ENCODE peak calls at places on chromosomes 7 and 10, in eight cellular contexts. W is upper lobe of left lung, K is SK-N-SH, O is breast epithelium, Q is sigmoid colon, Y is HCT116, Z is GM23338, S is K562. J is an unnamed sample. For H3K4me1, the result is how much of the 10 kb centered on the place peaks cover.

GRCh38 chr10:63273575-63273974 is 140.4 kb downstream of the NRBF2 start:
- DNase-seq in W (no peak), K (no peak), O (no peak), Q (no peak), Y (no peak), Z (no peak), S (no peak), J (no peak)

GRCh38 chr10:132566892-132567291 is 29.3 kb downstream of the INPP5A start:
- DNase-seq in W (no peak), K (no peak), O (no peak), Q (peak), Y (no peak), Z (no peak), S (no peak), J (no peak)

GRCh38 chr7:107613948-107614347 is 33.9 kb downstream of the BCAP29 start:
- DNase-seq in W (no peak), K (no peak), O (no peak), Q (no peak), Y (no peak), Z (no peak), S (no peak), J (no peak)

GRCh38 chr10:131093795-131094366 is 217.6 kb downstream of the TCERG1L start:
- DNase-seq in W (no peak), K (no peak), O (no peak), Q (no peak), Y (no peak), Z (no peak), S (no peak), J (no peak)

GRCh38 chr10:100886946-100887345 is 25.8 kb upstream of the SLF2 start:
- DNase-seq in W (no peak), K (no peak), O (no peak), Q (peak), Y (no peak), Z (no peak), S (no peak), J (no peak)

GRCh38 chr10:71333154-71333887 is 14.3 kb downstream of the SLC29A3 start:
- DNase-seq in W (no peak), K (no peak), O (peak), Q (no peak), Y (no peak), Z (no peak), S (no peak), J (no peak)

GRCh38 chr7:158030071-158030470 is 557.6 kb downstream of the PTPRN2 start:
- DNase-seq in W (no peak), K (no peak), O (no peak), Q (peak), Y (no peak), Z (no peak), S (no peak), J (no peak)

GRCh38 chr10:76675951-76676587 is 961.5 kb downstream of the KCNMA1 start:
- DNase-seq in W (no peak), K (no peak), O (peak), Q (peak), Y (no peak), Z (no peak), S (no peak), J (peak)

GRCh38 chr10:77062381-77062780 is 575.2 kb downstream of the KCNMA1 start:
- DNase-seq in W (no peak), K (no peak), O (no peak), Q (no peak), Y (no peak), Z (no peak), S (no peak), J (no peak)

GRCh38 chr10:122557516-122557915 is 3.0 kb upstream of the DMBT1 start:
- DNase-seq in W (no peak), K (no peak), O (no peak), Q (no peak), Y (peak), Z (peak), S (peak), J (no peak)

GRCh38 chr10:93190377-93190776 is 116.7 kb downstream of the CYP26A1 start:
- DNase-seq in W (no peak), K (no peak), O (no peak), Q (no peak), Y (no peak), Z (no peak), S (no peak), J (no peak)

GRCh38 chr10:131245475-131246059 is 66.0 kb downstream of the TCERG1L start:
- DNase-seq in W (peak), K (no peak), O (no peak), Q (no peak), Y (no peak), Z (no peak), S (no peak), J (no peak)

GRCh38 chr10:60130130-60130579 is 223.8 kb upstream of the CCDC6 start:
- DNase-seq in W (no peak), K (peak), O (no peak), Q (no peak), Y (no peak), Z (peak), S (peak), J (no peak)

GRCh38 chr10:5500910-5501309 is 1.5 kb upstream of the CALML5 start:
- DNase-seq in W (no peak), K (no peak), O (no peak), Q (peak), Y (no peak), Z (no peak), S (no peak), J (no peak)

GRCh38 chr7:41010967-41011366 is 691.9 kb downstream of the INHBA start:
- DNase-seq in W (no peak), K (no peak), O (no peak), Q (peak), Y (no peak), Z (no peak), S (no peak), J (no peak)

GRCh38 chr10:49272251-49273081 is 26.5 kb upstream of the C10orf71 start:
- DNase-seq in W (peak), K (no peak), O (no peak), Q (no peak), Y (no peak), Z (no peak), S (no peak), J (peak)

GRCh38 chr7:155998328-155998691 is 186.0 kb upstream of the SHH start:
- DNase-seq in W (peak), K (no peak), O (no peak), Q (no peak), Y (no peak), Z (no peak), S (no peak), J (peak)

GRCh38 chr7:128738570-128739047 is 550 bp upstream of the CALU start:
- DNase-seq in W (no peak), K (peak), O (no peak), Q (no peak), Y (no peak), Z (no peak), S (no peak), J (peak)

GRCh38 chr10:7492660-7493046 is 81.8 kb upstream of the SFMBT2 start:
- DNase-seq in W (no peak), K (no peak), O (no peak), Q (no peak), Y (no peak), Z (no peak), S (no peak), J (no peak)

GRCh38 chr10:29946614-29946952 is 112.8 kb downstream of the JCAD start:
- DNase-seq in W (no peak), K (no peak), O (no peak), Q (no peak), Y (no peak), Z (no peak), S (no peak), J (no peak)

GRCh38 chr10:93999401-93999851 is 5.7 kb downstream of the PLCE1 start:
- DNase-seq in W (peak), K (peak), O (peak), Q (peak), Y (no peak), Z (peak), S (no peak), J (no peak)

GRCh38 chr7:1290262-1291039 is 57.8 kb downstream of the UNCX start:
- DNase-seq in W (peak), K (no peak), O (no peak), Q (no peak), Y (no peak), Z (peak), S (no peak), J (no peak)

GRCh38 chr10:21696302-21696701 is 162.3 kb downstream of the MLLT10 start:
- DNase-seq in W (no peak), K (no peak), O (no peak), Q (no peak), Y (no peak), Z (no peak), S (no peak), J (no peak)

GRCh38 chr10:108360187-108360586 is 1195.7 kb upstream of the SORCS1 start:
- DNase-seq in W (no peak), K (no peak), O (no peak), Q (no peak), Y (no peak), Z (no peak), S (no peak), J (no peak)

GRCh38 chr7:158924956-158925355 is 68.6 kb downstream of the DYNC2I1 start:
- DNase-seq in W (no peak), K (no peak), O (no peak), Q (no peak), Y (no peak), Z (no peak), S (no peak), J (no peak)

GRCh38 chr10:46273506-46274477 is 13.0 kb upstream of the ANTXRL start:
- DNase-seq in W (no peak), K (no peak), O (peak), Q (no peak), Y (no peak), Z (peak), S (no peak), J (peak)

GRCh38 chr7:71683382-71683781 is 551.4 kb downstream of the GALNT17 start:
- DNase-seq in W (no peak), K (no peak), O (no peak), Q (no peak), Y (no peak), Z (no peak), S (no peak), J (no peak)

GRCh38 chr10:96638120-96638519 is 51.3 kb upstream of the TM9SF3 start:
- DNase-seq in W (no peak), K (no peak), O (no peak), Q (no peak), Y (no peak), Z (no peak), S (no peak), J (no peak)

GRCh38 chr10:18501198-18501597 is 150.2 kb downstream of the NSUN6 start:
- DNase-seq in W (no peak), K (no peak), O (no peak), Q (no peak), Y (no peak), Z (no peak), S (no peak), J (no peak)

GRCh38 chr10:19801369-19801768 is 14.9 kb upstream of the PLXDC2 start:
- DNase-seq in W (no peak), K (no peak), O (no peak), Q (no peak), Y (no peak), Z (no peak), S (no peak), J (no peak)

GRCh38 chr7:44056681-44057080 is 8.7 kb downstream of the PGAM2 start:
- DNase-seq in W (no peak), K (no peak), O (no peak), Q (peak), Y (no peak), Z (no peak), S (no peak), J (no peak)

GRCh38 chr10:30247704-30248103 is 101.4 kb downstream of the MTPAP start:
- DNase-seq in W (no peak), K (no peak), O (no peak), Q (no peak), Y (no peak), Z (no peak), S (no peak), J (no peak)

GRCh38 chr7:56479136-56479535 is 362.9 kb upstream of the NUPR2 start:
- DNase-seq in W (no peak), K (no peak), O (no peak), Q (no peak), Y (no peak), Z (no peak), S (no peak), J (no peak)

GRCh38 chr7:130883928-130884327 is 149.9 kb upstream of the KLF14 start:
- DNase-seq in W (no peak), K (no peak), O (no peak), Q (no peak), Y (no peak), Z (no peak), S (no peak), J (no peak)
- H3K4me1 ChIP-seq in W (under half), K (under half), O (under half), Q (under half), Y (half or more), Z (under half), S (under half), J (half or more)

DNA sequence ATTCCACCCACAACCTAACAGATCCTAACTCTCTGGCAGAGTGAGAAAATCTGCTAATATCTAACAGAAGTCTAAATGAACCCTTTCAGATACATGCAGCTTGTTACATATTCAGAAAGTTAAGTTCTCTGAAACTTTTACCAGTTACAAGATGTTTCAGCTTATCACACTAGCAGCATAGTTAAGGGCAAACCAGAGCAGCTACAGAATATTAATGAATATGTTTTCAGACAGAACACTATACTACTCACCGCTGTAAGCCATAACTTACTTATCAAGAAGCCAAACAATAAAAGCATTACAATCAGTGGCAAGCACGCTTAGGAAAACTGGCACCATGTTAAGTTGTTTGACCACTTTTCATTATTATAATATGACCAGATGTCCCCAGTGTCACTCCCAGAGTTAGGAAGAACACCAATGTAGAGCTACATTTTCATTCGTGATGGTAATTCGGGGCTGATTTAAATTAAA is 2.7 kb downstream of the ITGB1 start:
- DNase-seq in W (no peak), K (no peak), O (no peak), Q (no peak), Y (no peak), Z (no peak), S (no peak), J (no peak)
- TF ChIP-seq POLR2AphosphoS5 in W (no peak), K (no peak), O (no peak), Q (no peak), Y (no peak), Z (no peak), S (no peak), J (no peak)

GRCh38 chr10:89642193-89642592 is 2.8 kb downstream of the PANK1 start:
- DNase-seq in W (no peak), K (no peak), O (no peak), Q (no peak), Y (no peak), Z (no peak), S (no peak), J (no peak)
- H3K4me3 ChIP-seq in W (no peak), K (no peak), O (no peak), Q (no peak), Y (no peak), Z (peak), S (peak), J (no peak)

GRCh38 chr7:37312608-37313007 is 136.1 kb downstream of the ELMO1 start:
- DNase-seq in W (no peak), K (no peak), O (no peak), Q (no peak), Y (no peak), Z (no peak), S (no peak), J (no peak)
- H3K4me1 ChIP-seq in W (under half), K (under half), O (under half), Q (under half), Y (under half), Z (under half), S (under half), J (under half)

GRCh38 chr7:99396914-99397631 is 11.3 kb downstream of the PDAP1 start:
- DNase-seq in W (no peak), K (no peak), O (no peak), Q (no peak), Y (no peak), Z (no peak), S (no peak), J (no peak)
- TF ChIP-seq POLR2AphosphoS5 in W (peak), K (peak), O (no peak), Q (no peak), Y (peak), Z (no peak), S (no peak), J (no peak)

GRCh38 chr10:75326306-75326705 is 75.3 kb downstream of the ZNF503 start:
- DNase-seq in W (no peak), K (no peak), O (no peak), Q (no peak), Y (no peak), Z (no peak), S (no peak), J (no peak)
- H3K4me3 ChIP-seq in W (no peak), K (no peak), O (no peak), Q (no peak), Y (no peak), Z (no peak), S (no peak), J (no peak)

DNA sequence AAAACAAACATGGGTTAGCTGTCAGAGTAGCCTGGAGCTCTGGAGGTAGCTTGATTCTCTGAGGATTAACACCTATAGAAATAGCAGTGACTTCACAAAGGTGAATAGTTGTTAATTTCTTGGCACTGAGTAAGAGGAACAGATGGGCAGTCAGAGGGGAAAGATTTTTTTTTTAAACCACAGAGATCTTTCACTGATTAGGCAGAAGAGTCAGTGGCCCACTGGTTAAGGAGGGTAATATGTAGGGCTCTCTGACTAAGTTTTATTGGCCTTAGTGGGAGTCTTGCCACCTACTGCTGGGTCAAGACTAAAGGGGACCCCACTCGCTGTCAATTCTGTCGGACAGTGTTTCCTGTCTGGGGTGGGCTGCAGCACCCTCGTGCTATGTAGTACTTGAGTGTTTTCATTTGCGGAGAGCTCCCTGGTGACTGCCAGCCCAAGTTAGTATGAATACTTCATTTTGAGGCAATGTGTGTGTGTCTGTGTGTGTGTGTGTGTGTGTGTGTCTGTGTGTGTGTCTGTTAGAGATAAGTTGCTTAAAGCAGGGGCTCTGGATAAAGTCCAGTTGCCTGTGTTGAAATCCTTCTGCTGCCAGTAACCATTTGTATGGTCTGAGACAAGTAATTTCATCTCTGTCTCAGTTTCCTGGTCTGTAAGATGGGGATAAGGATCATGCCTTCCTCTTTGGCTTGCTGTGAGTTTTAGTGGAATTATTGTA is 145.2 kb downstream of the ARID5B start:
- DNase-seq in W (no peak), K (no peak), O (no peak), Q (peak), Y (no peak), Z (no peak), S (no peak), J (no peak)
- H3K4me1 ChIP-seq in W (under half), K (under half), O (under half), Q (half or more), Y (under half), Z (half or more), S (under half), J (half or more)

GRCh38 chr7:6183006-6183405 is 89.4 kb downstream of the CYTH3 start:
- DNase-seq in W (no peak), K (no peak), O (no peak), Q (no peak), Y (no peak), Z (no peak), S (no peak), J (no peak)
- TF ChIP-seq POLR2AphosphoS5 in W (no peak), K (no peak), O (no peak), Q (no peak), Y (no peak), Z (no peak), S (no peak), J (no peak)

GRCh38 chr10:33274096-33274785 is 60.2 kb downstream of the NRP1 start:
- DNase-seq in W (no peak), K (no peak), O (no peak), Q (no peak), Y (no peak), Z (no peak), S (no peak), J (no peak)

GRCh38 chr10:33271969-33272583 is 62.4 kb downstream of the NRP1 start:
- DNase-seq in W (no peak), K (peak), O (no peak), Q (no peak), Y (no peak), Z (no peak), S (no peak), J (no peak)

GRCh38 chr10:33270971-33271370 is 63.5 kb downstream of the NRP1 start:
- DNase-seq in W (no peak), K (no peak), O (no peak), Q (no peak), Y (no peak), Z (no peak), S (no peak), J (no peak)

GRCh38 chr10:33276282-33276923 is 58.1 kb downstream of the NRP1 start:
- DNase-seq in W (no peak), K (no peak), O (no peak), Q (no peak), Y (no peak), Z (no peak), S (no peak), J (no peak)

DNA sequence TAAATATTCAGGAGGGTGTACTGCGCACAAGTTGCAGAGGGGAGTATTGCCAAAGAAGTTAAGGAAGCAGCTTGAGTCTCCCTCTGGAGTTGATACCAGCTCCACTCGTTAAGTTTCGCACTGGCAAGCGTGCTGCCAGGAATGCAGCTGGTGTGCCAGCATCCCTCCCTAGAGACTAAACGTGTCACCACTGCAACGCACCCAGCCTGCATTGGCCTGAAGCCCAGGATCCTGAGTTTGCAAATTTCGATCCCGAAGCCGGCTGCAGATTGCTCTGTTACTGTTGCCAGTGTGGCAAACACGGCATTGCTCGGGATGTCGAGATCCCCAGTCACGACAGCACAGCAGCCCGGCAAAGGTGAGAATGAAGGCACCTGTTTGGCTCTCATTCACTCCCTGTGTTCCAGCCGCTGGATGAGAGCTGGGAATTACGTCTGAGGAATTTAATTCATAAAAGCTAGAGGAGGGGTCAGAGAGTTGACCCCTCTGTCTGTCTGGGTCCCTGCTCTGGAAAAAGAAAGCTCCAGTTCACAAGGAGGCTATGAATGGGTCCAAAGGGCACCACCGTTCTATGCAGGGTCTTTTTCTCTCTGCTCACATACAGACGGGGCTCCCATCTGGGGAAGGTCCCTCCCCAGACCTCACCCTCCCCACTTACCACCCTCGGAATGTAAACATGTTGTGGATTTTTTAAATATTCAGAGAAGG is 61.0 kb downstream of the NRP1 start:
- DNase-seq in W (peak), K (peak), O (peak), Q (peak), Y (no peak), Z (peak), S (no peak), J (no peak)
- H3K4me3 ChIP-seq in W (peak), K (peak), O (peak), Q (peak), Y (no peak), Z (no peak), S (no peak), J (peak)

J was measured in vagina.